ENCODE peak calls at places on chromosomes 11 and 22, in nine cellular contexts. L is NCI-H2029; A is endothelial cell; N is GM23338; K is stimulated activated naive CD8-positive, alpha-beta T cell treated with anti-CD3 and anti-CD28 coated beads, Interleukin-15, Interleukin-2, amounts not matched to agents 100 U/mL and 50 U/mL, for 24 hours; B is NCI-H1105 treated with DMSO at 0.1 percent for 48 hours; D is stimulated activated CD4-positive, alpha-beta T cell treated with anti-CD3 and anti-CD28 coated beads, Interleukin-1b, Interleukin-23, amount 100 ng/mL, for 24 hours; O is astrocyte of the hippocampus; W is GM23248. V is an unnamed sample.
A peak's percentile ranks its signal among the peaks of the same experiment; 100 is the strongest.

GRCh38 chr11:35594680-35595079 is 23.6 kb upstream of the FJX1 start:
- DNase-seq in B (no peak), D (no peak), A (no peak), K (no peak), O (no peak), N (no peak), L (no peak), W (no peak), V (no peak)

GRCh38 chr11:47992959-47993820 is 12.8 kb downstream of the PTPRJ start:
- DNase-seq in W (peak; percentile 80), D (no peak), N (no peak), L (peak; percentile 81), A (no peak), K (no peak), B (no peak), O (peak; percentile 65), V (peak; percentile 45)

GRCh38 chr22:23281406-23282088 is 101.2 kb downstream of the BCR start:
- DNase-seq in A (peak; percentile 90), B (peak; percentile 64), N (peak; percentile 93), L (peak; percentile 66), D (peak; percentile 73), W (peak; percentile 71), O (peak; percentile 95), K (peak; percentile 88), V (no peak)

GRCh38 chr22:35231585-35232084 is 25.7 kb upstream of the HMGXB4 start:
- DNase-seq in L (peak; percentile 41), K (peak; percentile 79), O (peak; percentile 84), B (peak; percentile 80), A (peak; percentile 78), N (peak; percentile 91), W (peak; percentile 64), D (peak; percentile 56), V (no peak)

GRCh38 chr11:118379497-118379896 is 20.1 kb downstream of the UBE4A start:
- DNase-seq in N (no peak), L (no peak), W (no peak), B (no peak), K (no peak), A (no peak), O (no peak), D (no peak), V (no peak)

GRCh38 chr11:78158987-78159662 is 19.7 kb upstream of the ALG8 start:
- DNase-seq in W (no peak), N (no peak), A (no peak), O (no peak), D (no peak), L (no peak), K (no peak), B (no peak), V (no peak)

GRCh38 chr11:68870470-68870869 is 28.8 kb upstream of the CPT1A start:
- DNase-seq in W (peak; percentile 30), K (no peak), O (peak; percentile 19), B (peak; percentile 31), D (no peak), N (peak; percentile 35), L (no peak), A (no peak), V (no peak)

GRCh38 chr11:130601141-130601540 is 152.7 kb downstream of the ADAMTS15 start:
- DNase-seq in L (no peak), W (peak; percentile 64), O (peak; percentile 81), B (no peak), K (no peak), A (peak; percentile 8), D (no peak), N (peak; percentile 37), V (no peak)

GRCh38 chr22:42468841-42469240 is 36.6 kb upstream of the NFAM1 start:
- DNase-seq in O (no peak), W (peak; percentile 32), N (no peak), L (no peak), B (no peak), K (no peak), D (no peak), A (no peak), V (no peak)

GRCh38 chr22:30310881-30311771 is 15.6 kb downstream of the TBC1D10A start:
- DNase-seq in O (peak; percentile 83), L (peak; percentile 55), K (no peak), B (no peak), D (no peak), W (peak; percentile 84), A (no peak), N (no peak), V (no peak)

GRCh38 chr22:20186183-20186870 is 35.5 kb upstream of the CCDC188 start:
- DNase-seq in K (no peak), L (no peak), B (no peak), O (no peak), W (no peak), A (peak; percentile 56), D (no peak), N (peak; percentile 86), V (no peak)

GRCh38 chr11:64758330-64759079 is 1.3 kb downstream of the PYGM start:
- DNase-seq in L (no peak), K (no peak), B (no peak), D (no peak), N (no peak), A (no peak), O (no peak), W (no peak), V (no peak)

GRCh38 chr11:1988667-1989317 is 8.8 kb downstream of the H19 start:
- DNase-seq in B (no peak), N (no peak), K (no peak), D (no peak), L (no peak), A (no peak), W (no peak), O (no peak), V (no peak)

V was measured in NCI-H510A.